ENCODE peak calls at places on chromosomes 4 and X, in ten cellular contexts. N is transverse colon; I is OCI-LY7; Z is IMR-90; B is ascending aorta; L is A549; F is adrenal gland; U is thoracic aorta; S is left ventricle myocardium inferior; P is CD4-positive, CD25-positive, alpha-beta regulatory T cell. J is an unnamed sample. For H3K4me1, the result is how much of the 10 kb centered on the place peaks cover.

GRCh38 chrX:38638952-38639529 is 77.7 kb downstream of the TSPAN7 start:
- DNase-seq in N (no peak), I (no peak), Z (no peak), B (no peak), L (no peak), F (no peak), U (no peak), S (no peak), P (no peak), J (no peak)

GRCh38 chrX:133655914-133656265 is 240.6 kb upstream of the GPC4 start:
- DNase-seq in N (no peak), I (no peak), Z (no peak), B (no peak), L (no peak), F (no peak), U (no peak), S (no peak), P (no peak), J (no peak)

GRCh38 chr4:134337584-134337983 is 136.0 kb upstream of the PABPC4L start:
- DNase-seq in N (no peak), I (no peak), Z (no peak), B (no peak), L (no peak), F (no peak), U (no peak), S (no peak), P (no peak), J (no peak)

GRCh38 chr4:5993876-5994811 is 24.1 kb downstream of the C4orf50 start:
- DNase-seq in N (no peak), I (no peak), Z (no peak), B (no peak), L (no peak), F (no peak), U (no peak), S (no peak), P (no peak), J (no peak)

GRCh38 chr4:47239649-47240048 is 208.3 kb downstream of the GABRB1 start:
- DNase-seq in N (no peak), I (no peak), Z (no peak), B (no peak), L (no peak), F (no peak), U (no peak), S (no peak), P (no peak), J (no peak)

GRCh38 chr4:188701952-188702351 is 562.7 kb downstream of the TRIML1 start:
- DNase-seq in N (no peak), I (no peak), Z (no peak), B (no peak), L (no peak), F (no peak), U (no peak), S (no peak), P (no peak), J (no peak)

GRCh38 chrX:13649823-13650222 is 3.1 kb upstream of the TCEANC start:
- DNase-seq in N (no peak), I (no peak), Z (peak), B (no peak), L (no peak), F (no peak), U (no peak), S (no peak), P (no peak), J (no peak)

GRCh38 chr4:183571350-183572076 is 66.7 kb downstream of the ING2 start:
- DNase-seq in N (peak), I (no peak), Z (peak), B (no peak), L (peak), F (peak), U (no peak), S (no peak), P (no peak), J (peak)

GRCh38 chr4:1194028-1194900 is 21.9 kb upstream of the SPON2 start:
- DNase-seq in N (peak), I (no peak), Z (peak), B (no peak), L (no peak), F (peak), U (no peak), S (peak), P (no peak), J (no peak)

GRCh38 chrX:123860506-123860840 is 620 bp downstream of the XIAP start:
- DNase-seq in N (peak), I (peak), Z (no peak), B (no peak), L (peak), F (no peak), U (no peak), S (no peak), P (peak), J (peak)

GRCh38 chrX:10111364-10112148 is 45.2 kb upstream of the CLCN4 start:
- DNase-seq in N (peak), I (peak), Z (peak), B (no peak), L (no peak), F (peak), U (no peak), S (peak), P (peak), J (no peak)

GRCh38 chr4:15457401-15458201 is 12.1 kb upstream of the CC2D2A start:
- DNase-seq in N (no peak), I (peak), Z (peak), B (no peak), L (no peak), F (no peak), U (no peak), S (no peak), P (peak), J (no peak)

GRCh38 chr4:127400736-127401346 is 231.9 kb upstream of the INTU start:
- DNase-seq in N (peak), I (peak), Z (peak), B (no peak), L (peak), F (peak), U (no peak), S (peak), P (no peak), J (peak)

GRCh38 chr4:113069212-113069892 is 19.9 kb downstream of the ANK2 start:
- DNase-seq in N (no peak), I (no peak), Z (no peak), B (no peak), L (no peak), F (peak), U (no peak), S (no peak), P (no peak), J (no peak)

GRCh38 chrX:39513836-39514235 is 583.9 kb downstream of the BCOR start:
- DNase-seq in N (no peak), I (no peak), Z (no peak), B (no peak), L (peak), F (peak), U (no peak), S (no peak), P (no peak), J (no peak)

GRCh38 chr4:173272987-173273386 is 61.2 kb downstream of the HMGB2 start:
- DNase-seq in N (no peak), I (no peak), Z (peak), B (no peak), L (no peak), F (no peak), U (no peak), S (no peak), P (no peak), J (no peak)

GRCh38 chr4:155780773-155781172 is 22.0 kb downstream of the GUCY1B1 start:
- DNase-seq in N (no peak), I (no peak), Z (peak), B (no peak), L (no peak), F (no peak), U (no peak), S (no peak), P (no peak), J (no peak)

GRCh38 chrX:114162068-114162735 is 421.7 kb upstream of the HTR2C start:
- DNase-seq in N (no peak), I (no peak), Z (no peak), B (no peak), L (no peak), F (no peak), U (no peak), S (no peak), P (no peak), J (no peak)

GRCh38 chr4:135256111-135256510 is 1054.5 kb upstream of the PABPC4L start:
- DNase-seq in N (no peak), I (no peak), Z (peak), B (no peak), L (no peak), F (no peak), U (no peak), S (no peak), P (no peak), J (no peak)

GRCh38 chr4:38114435-38114834 is 154.2 kb downstream of the PTTG2 start:
- DNase-seq in N (no peak), I (no peak), Z (no peak), B (no peak), L (no peak), F (no peak), U (no peak), S (no peak), P (no peak), J (no peak)

GRCh38 chr4:124890522-124890921 is 178.0 kb upstream of the ANKRD50 start:
- DNase-seq in N (no peak), I (no peak), Z (peak), B (no peak), L (no peak), F (no peak), U (no peak), S (no peak), P (no peak), J (no peak)

GRCh38 chr4:48472794-48473193 is 10.3 kb upstream of the SLC10A4 start:
- DNase-seq in N (no peak), I (no peak), Z (no peak), B (no peak), L (no peak), F (no peak), U (no peak), S (no peak), P (no peak), J (no peak)

GRCh38 chr4:153151535-153152452 is 52.4 kb upstream of the TRIM2 start:
- DNase-seq in N (peak), I (no peak), Z (peak), B (no peak), L (no peak), F (no peak), U (no peak), S (no peak), P (no peak), J (peak)

GRCh38 chr4:101271516-101271915 is 75.8 kb downstream of the PPP3CA start:
- DNase-seq in N (no peak), I (no peak), Z (peak), B (no peak), L (no peak), F (no peak), U (no peak), S (no peak), P (no peak), J (no peak)

GRCh38 chrX:78997870-78998558 is 52.8 kb downstream of the P2RY10 start:
- DNase-seq in N (no peak), I (peak), Z (no peak), B (no peak), L (no peak), F (no peak), U (no peak), S (no peak), P (no peak), J (no peak)

GRCh38 chr4:99807666-99808065 is 9.0 kb upstream of the DAPP1 start:
- DNase-seq in N (no peak), I (no peak), Z (no peak), B (no peak), L (no peak), F (no peak), U (no peak), S (no peak), P (no peak), J (no peak)

GRCh38 chr4:141497627-141498026 is 138.8 kb upstream of the IL15 start:
- DNase-seq in N (no peak), I (no peak), Z (no peak), B (no peak), L (no peak), F (no peak), U (no peak), S (no peak), P (no peak), J (no peak)

GRCh38 chr4:142493255-142493976 is 352.7 kb downstream of the INPP4B start:
- DNase-seq in N (no peak), I (no peak), Z (peak), B (no peak), L (no peak), F (no peak), U (no peak), S (no peak), P (no peak), J (no peak)

DNA sequence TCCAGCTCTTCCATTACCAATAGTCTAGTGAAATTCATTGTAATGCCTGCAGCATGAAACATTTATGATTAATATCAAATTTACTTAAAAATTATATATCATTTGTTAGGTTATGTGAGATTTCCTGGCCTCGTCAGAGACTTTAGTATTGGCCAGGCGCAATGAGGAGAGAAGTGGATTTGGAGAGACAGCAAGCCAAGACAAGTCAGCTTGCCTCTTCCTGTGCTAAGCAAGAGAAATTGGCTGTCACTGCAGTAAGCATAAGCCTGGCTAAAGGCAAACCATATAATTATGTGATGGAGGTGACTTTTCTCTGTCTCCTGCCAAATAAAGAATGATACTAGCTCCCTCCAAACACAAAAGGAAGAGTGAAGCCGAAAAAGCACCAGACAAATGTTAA is 2246.1 kb downstream of the ARAP2 start:
- DNase-seq in N (no peak), I (no peak), Z (no peak), B (no peak), L (no peak), F (no peak), U (no peak), S (no peak), P (no peak), J (no peak)
- H3K27ac ChIP-seq in N (no peak), I (no peak), Z (no peak), B (no peak), L (no peak), F (no peak), U (no peak), S (no peak), P (no peak), J (no peak)

GRCh38 chrX:154718607-154719006 is 32.3 kb downstream of the GAB3 start:
- DNase-seq in N (no peak), I (peak), Z (no peak), B (no peak), L (no peak), F (no peak), U (no peak), S (no peak), P (no peak), J (no peak)
- H3K4me1 ChIP-seq in N (under half), I (under half), Z (under half), B (under half), L (under half), F (under half), U (under half), S (half or more), P (under half), J (under half)

DNA sequence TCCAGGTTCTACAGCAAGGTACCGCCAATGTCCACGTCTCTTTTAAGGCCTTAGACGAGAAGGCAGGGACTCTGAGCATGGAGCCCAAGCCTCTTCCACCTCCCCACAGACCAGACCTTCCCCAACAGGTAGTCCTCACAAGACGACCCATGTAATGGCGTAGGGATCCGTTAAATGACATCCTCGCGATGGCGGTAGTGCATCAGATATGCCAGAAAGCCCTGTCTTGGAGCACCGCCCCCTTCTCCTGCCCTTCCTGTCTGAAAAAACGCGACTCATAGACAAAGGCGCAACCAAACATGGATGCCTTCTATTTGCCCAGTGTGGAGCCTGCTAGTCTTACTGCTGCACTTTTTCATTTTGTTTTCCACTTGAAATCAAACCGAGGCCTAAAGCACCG is 185.4 kb downstream of the OR13H1 start:
- DNase-seq in N (peak), I (no peak), Z (peak), B (peak), L (no peak), F (peak), U (no peak), S (no peak), P (peak), J (no peak)
- H3K27ac ChIP-seq in N (no peak), I (no peak), Z (peak), B (peak), L (no peak), F (no peak), U (no peak), S (no peak), P (no peak), J (no peak)

GRCh38 chr4:81666491-81666890 is 194.8 kb upstream of the RASGEF1B start:
- DNase-seq in N (no peak), I (no peak), Z (no peak), B (no peak), L (no peak), F (no peak), U (no peak), S (no peak), P (no peak), J (no peak)

GRCh38 chr4:81663368-81663767 is 191.7 kb upstream of the RASGEF1B start:
- DNase-seq in N (no peak), I (no peak), Z (no peak), B (no peak), L (no peak), F (no peak), U (no peak), S (no peak), P (no peak), J (no peak)

GRCh38 chr4:81664079-81664478 is 192.4 kb upstream of the RASGEF1B start:
- DNase-seq in N (no peak), I (no peak), Z (no peak), B (no peak), L (no peak), F (no peak), U (no peak), S (no peak), P (no peak), J (no peak)

DNA sequence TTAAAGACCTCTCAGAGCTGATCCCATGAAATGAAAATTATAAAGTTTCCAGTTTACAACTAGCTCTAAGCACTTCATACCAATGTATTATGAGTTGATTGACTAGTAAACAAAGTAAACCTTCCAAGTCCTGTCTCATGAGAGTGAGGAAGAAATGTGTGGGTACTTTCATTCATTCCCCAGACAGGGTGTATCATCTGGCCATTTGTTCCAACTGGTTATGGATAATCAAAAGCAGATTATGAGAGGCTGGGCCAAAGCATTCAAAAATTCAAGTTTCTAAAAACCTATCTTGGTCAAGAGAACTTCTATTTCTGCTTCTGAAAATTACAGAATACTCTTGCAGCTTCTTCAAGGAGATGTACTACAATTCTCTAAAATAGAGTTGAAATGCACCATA is 193.3 kb upstream of the RASGEF1B start:
- DNase-seq in N (no peak), I (no peak), Z (no peak), B (no peak), L (no peak), F (no peak), U (no peak), S (no peak), P (no peak), J (no peak)
- H3K4me1 ChIP-seq in N (under half), I (under half), Z (under half), B (under half), L (under half), F (under half), U (under half), S (under half), P (under half), J (under half)

GRCh38 chr4:107828315-107828714 is 3.6 kb downstream of the SGMS2 start:
- DNase-seq in N (no peak), I (no peak), Z (no peak), B (no peak), L (no peak), F (no peak), U (no peak), S (no peak), P (no peak), J (no peak)
- H3K27ac ChIP-seq in N (peak), I (no peak), Z (no peak), B (no peak), L (no peak), F (no peak), U (no peak), S (no peak), P (no peak), J (no peak)

GRCh38 chr4:94519925-94520789 is 68.4 kb downstream of the PDLIM5 start:
- DNase-seq in N (no peak), I (no peak), Z (no peak), B (no peak), L (no peak), F (no peak), U (no peak), S (no peak), P (no peak), J (no peak)

GRCh38 chr4:94516999-94517398 is 65.3 kb downstream of the PDLIM5 start:
- DNase-seq in N (no peak), I (no peak), Z (peak), B (no peak), L (no peak), F (no peak), U (no peak), S (no peak), P (no peak), J (no peak)

GRCh38 chr4:94516067-94516466 is 64.3 kb downstream of the PDLIM5 start:
- DNase-seq in N (no peak), I (no peak), Z (peak), B (no peak), L (no peak), F (no peak), U (no peak), S (no peak), P (no peak), J (peak)

GRCh38 chr4:94517492-94517891 is 65.8 kb downstream of the PDLIM5 start:
- DNase-seq in N (no peak), I (no peak), Z (no peak), B (no peak), L (no peak), F (no peak), U (no peak), S (no peak), P (no peak), J (no peak)

DNA sequence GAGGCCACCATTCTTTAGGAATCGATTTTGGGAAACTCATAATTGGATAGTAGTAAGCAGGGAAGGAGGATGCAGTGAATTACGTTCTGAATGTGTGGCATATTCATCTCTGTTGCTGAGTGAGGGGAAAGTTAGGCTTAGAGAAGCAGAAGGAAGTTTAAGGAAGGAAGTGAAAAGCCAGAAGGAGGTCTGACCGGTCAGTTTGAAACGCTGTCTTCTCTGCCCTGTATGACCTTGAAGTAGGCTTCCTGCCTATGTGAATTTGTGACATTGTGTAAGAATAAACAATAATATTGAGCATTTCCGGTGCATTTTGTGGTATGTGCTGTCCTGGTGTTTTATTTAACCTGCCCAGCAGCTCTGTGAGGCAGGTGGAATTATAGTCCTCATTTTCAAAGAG is 67.3 kb downstream of the PDLIM5 start:
- DNase-seq in N (no peak), I (no peak), Z (no peak), B (no peak), L (no peak), F (no peak), U (no peak), S (no peak), P (no peak), J (no peak)
- H3K4me1 ChIP-seq in N (half or more), I (under half), Z (under half), B (half or more), L (half or more), F (under half), U (half or more), S (half or more), P (under half), J (under half)

DNA sequence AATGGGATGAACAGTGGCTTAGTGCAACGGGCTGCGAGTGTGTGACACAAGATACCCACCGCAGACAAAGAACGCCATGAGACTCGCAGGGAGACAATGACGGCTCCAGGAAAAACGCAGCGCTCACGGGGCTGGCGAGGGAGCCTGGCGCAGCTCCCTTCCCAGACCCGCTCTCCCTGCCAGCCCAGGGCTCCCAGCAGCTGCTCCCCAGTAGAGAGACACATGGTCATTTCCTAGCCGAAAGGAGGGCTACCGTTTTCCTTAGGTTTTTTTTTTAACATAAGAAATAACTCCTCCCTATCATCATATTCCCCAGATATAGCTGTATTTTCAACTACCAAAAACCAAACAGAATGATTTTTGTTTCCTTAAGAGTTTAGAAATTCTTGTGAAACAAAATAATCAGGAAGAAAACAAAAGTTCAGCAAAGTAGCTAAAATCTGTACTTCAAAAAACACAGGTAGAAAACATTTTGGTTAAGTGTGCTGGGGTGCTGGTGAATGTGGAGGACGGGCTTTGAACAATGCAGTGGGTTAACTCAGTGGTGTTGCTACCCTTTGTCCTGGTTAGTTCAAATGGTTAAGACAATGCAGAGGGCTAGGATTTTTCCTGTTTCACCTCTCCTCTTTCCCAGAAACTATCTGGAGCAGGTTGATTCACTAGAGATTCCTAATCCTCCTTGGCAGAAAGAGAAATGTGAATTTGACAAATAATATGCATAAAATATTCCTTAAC is 149.2 kb downstream of the MAML3 start:
- DNase-seq in N (no peak), I (no peak), Z (peak), B (no peak), L (no peak), F (peak), U (no peak), S (peak), P (no peak), J (peak)
- H3K27ac ChIP-seq in N (peak), I (no peak), Z (no peak), B (no peak), L (no peak), F (no peak), U (no peak), S (peak), P (no peak), J (peak)